ENCODE peak calls at places on chromosomes 4 and X, in five cellular contexts. E is psoas muscle; Z is endothelial cell of umbilical vein; W is kidney tubule cell; Q is activated CD4-positive, alpha-beta T cell treated with anti-CD3 and anti-CD28 coated beads, Interleukin-2, amount 50 U/mL, for 4 hours. N is an unnamed sample.

GRCh38 chr4:67608047-67608446 is 49.5 kb downstream of the STAP1 start:
- DNase-seq in E (no peak), Z (no peak), W (no peak), Q (no peak), N (no peak)

GRCh38 chr4:142840516-142841123 is 5.5 kb downstream of the INPP4B start:
- DNase-seq in E (no peak), Z (peak; percentile 62), W (peak; percentile 45), Q (no peak), N (peak; percentile 73)

GRCh38 chr4:150010525-150011126 is 67.6 kb upstream of the DCLK2 start:
- DNase-seq in E (no peak), Z (peak; percentile 69), W (peak; percentile 78), Q (no peak), N (peak; percentile 81)

GRCh38 chr4:70772929-70773555 is 51.3 kb downstream of the RUFY3 start:
- DNase-seq in E (no peak), Z (no peak), W (no peak), Q (no peak), N (no peak)

GRCh38 chrX:107716816-107717700 is 58.5 kb downstream of the TSC22D3 start:
- DNase-seq in E (peak; percentile 95), Z (peak; percentile 84), W (peak; percentile 76), Q (peak; percentile 77), N (peak; percentile 81)

GRCh38 chr4:2874861-2875260 is 31.2 kb downstream of the ADD1 start:
- DNase-seq in E (no peak), Z (no peak), W (no peak), Q (no peak), N (no peak)

GRCh38 chr4:184815046-184815877 is 10.5 kb downstream of the ACSL1 start:
- DNase-seq in E (peak; percentile 86), Z (peak; percentile 39), W (peak; percentile 93), Q (no peak), N (peak; percentile 35)

GRCh38 chr4:174358410-174358809 is 74.7 kb downstream of the CEP44 start:
- DNase-seq in E (no peak), Z (no peak), W (peak; percentile 26), Q (no peak), N (no peak)

GRCh38 chrX:358651-359143 is 28.0 kb downstream of the PPP2R3B start:
- DNase-seq in E (peak; percentile 26), Z (no peak), W (no peak), Q (no peak), N (no peak)

GRCh38 chr4:100420571-100420970 is 97.3 kb downstream of the EMCN start:
- DNase-seq in E (no peak), Z (no peak), W (peak; percentile 6), Q (no peak), N (no peak)

GRCh38 chrX:149504226-149504914 is 736 bp downstream of the IDS start:
- DNase-seq in E (no peak), Z (no peak), W (peak; percentile 53), Q (peak; percentile 53), N (peak; percentile 28)

GRCh38 chr4:153933851-153934688 is 145.2 kb upstream of the SFRP2 start:
- DNase-seq in E (peak; percentile 53), Z (no peak), W (no peak), Q (no peak), N (no peak)

GRCh38 chr4:41145571-41146078 is 68.7 kb downstream of the APBB2 start:
- DNase-seq in E (no peak), Z (no peak), W (peak; percentile 30), Q (no peak), N (no peak)

GRCh38 chr4:187663076-187663475 is 332.5 kb upstream of the ZFP42 start:
- DNase-seq in E (no peak), Z (no peak), W (no peak), Q (no peak), N (no peak)

GRCh38 chr4:20327808-20328207 is 76.1 kb downstream of the SLIT2 start:
- DNase-seq in E (no peak), Z (no peak), W (no peak), Q (no peak), N (no peak)

GRCh38 chr4:74311696-74312313 is 3.5 kb downstream of the EPGN start:
- DNase-seq in E (no peak), Z (peak; percentile 70), W (peak; percentile 68), Q (no peak), N (peak; percentile 85)

GRCh38 chr4:117971406-117971805 is 62.9 kb upstream of the NDST3 start:
- DNase-seq in E (no peak), Z (no peak), W (no peak), Q (no peak), N (no peak)

GRCh38 chrX:43998374-43998773 is 25.2 kb upstream of the NDP start:
- DNase-seq in E (no peak), Z (no peak), W (no peak), Q (no peak), N (no peak)

GRCh38 chrX:74251006-74251930 is 52.7 kb upstream of the ZCCHC13 start:
- DNase-seq in E (no peak), Z (peak; percentile 28), W (peak; percentile 9), Q (no peak), N (peak; percentile 30)

GRCh38 chr4:40055379-40055872 is 1.2 kb upstream of the N4BP2 start:
- DNase-seq in E (no peak), Z (no peak), W (no peak), Q (peak; percentile 18), N (peak; percentile 28)

GRCh38 chr4:76641351-76641750 is 206.3 kb downstream of the SHROOM3 start:
- DNase-seq in E (no peak), Z (no peak), W (no peak), Q (no peak), N (no peak)

GRCh38 chr4:19983072-19983471 is 268.6 kb upstream of the SLIT2 start:
- DNase-seq in E (no peak), Z (peak; percentile 90), W (peak; percentile 2), Q (no peak), N (peak; percentile 67)

GRCh38 chrX:12891915-12892506 is 14.4 kb upstream of the TLR8 start:
- DNase-seq in E (no peak), Z (no peak), W (no peak), Q (no peak), N (no peak)

GRCh38 chr4:183807420-183808101 is 97.5 kb upstream of the STOX2 start:
- DNase-seq in E (no peak), Z (no peak), W (peak; percentile 15), Q (no peak), N (no peak)

GRCh38 chr4:177349191-177349590 is 39.5 kb downstream of the NEIL3 start:
- DNase-seq in E (no peak), Z (no peak), W (no peak), Q (no peak), N (no peak)

GRCh38 chr4:121693450-121693849 is 3.3 kb downstream of the ANXA5 start:
- DNase-seq in E (no peak), Z (no peak), W (no peak), Q (no peak), N (no peak)